ENCODE peak calls at places on chromosome 21, in nine cellular contexts. N is cardiac muscle cell, P is breast epithelium, S is aorta, R is stomach, J is tibial artery, I is PC-9, V is GM23248, O is A673. Y is an unnamed sample. For H3K27me3, the result is how much of the 10 kb centered on the place peaks cover.

GRCh38 chr21:46268371-46268770 is 17.0 kb downstream of the MCM3AP start:
- DNase-seq in N (no peak), P (no peak), S (no peak), R (no peak), J (no peak), I (no peak), V (no peak), O (no peak), Y (no peak)

GRCh38 chr21:15257646-15258045 is 192.8 kb upstream of the NRIP1 start:
- DNase-seq in N (no peak), P (no peak), S (no peak), R (no peak), J (no peak), I (no peak), V (no peak), O (no peak), Y (no peak)

GRCh38 chr21:19640964-19641363 is 1237.4 kb upstream of the TMPRSS15 start:
- DNase-seq in N (no peak), P (no peak), S (no peak), R (peak), J (no peak), I (no peak), V (no peak), O (no peak), Y (no peak)

GRCh38 chr21:24824209-24824608 is 783.1 kb downstream of the MRPL39 start:
- DNase-seq in N (no peak), P (no peak), S (no peak), R (no peak), J (no peak), I (no peak), V (no peak), O (no peak), Y (no peak)

GRCh38 chr21:43740497-43741156 is 21.7 kb downstream of the PDXK start:
- DNase-seq in N (peak), P (peak), S (no peak), R (peak), J (peak), I (peak), V (peak), O (peak), Y (peak)

GRCh38 chr21:33578959-33579542 is 9.4 kb downstream of the DONSON start:
- DNase-seq in N (peak), P (no peak), S (no peak), R (no peak), J (no peak), I (no peak), V (peak), O (no peak), Y (no peak)

GRCh38 chr21:26888256-26888655 is 43.0 kb upstream of the ADAMTS1 start:
- DNase-seq in N (no peak), P (no peak), S (no peak), R (no peak), J (no peak), I (no peak), V (no peak), O (no peak), Y (no peak)

GRCh38 chr21:43879348-43880110 is 14.5 kb downstream of the AGPAT3 start:
- DNase-seq in N (no peak), P (no peak), S (no peak), R (no peak), J (no peak), I (no peak), V (no peak), O (no peak), Y (no peak)

DNA sequence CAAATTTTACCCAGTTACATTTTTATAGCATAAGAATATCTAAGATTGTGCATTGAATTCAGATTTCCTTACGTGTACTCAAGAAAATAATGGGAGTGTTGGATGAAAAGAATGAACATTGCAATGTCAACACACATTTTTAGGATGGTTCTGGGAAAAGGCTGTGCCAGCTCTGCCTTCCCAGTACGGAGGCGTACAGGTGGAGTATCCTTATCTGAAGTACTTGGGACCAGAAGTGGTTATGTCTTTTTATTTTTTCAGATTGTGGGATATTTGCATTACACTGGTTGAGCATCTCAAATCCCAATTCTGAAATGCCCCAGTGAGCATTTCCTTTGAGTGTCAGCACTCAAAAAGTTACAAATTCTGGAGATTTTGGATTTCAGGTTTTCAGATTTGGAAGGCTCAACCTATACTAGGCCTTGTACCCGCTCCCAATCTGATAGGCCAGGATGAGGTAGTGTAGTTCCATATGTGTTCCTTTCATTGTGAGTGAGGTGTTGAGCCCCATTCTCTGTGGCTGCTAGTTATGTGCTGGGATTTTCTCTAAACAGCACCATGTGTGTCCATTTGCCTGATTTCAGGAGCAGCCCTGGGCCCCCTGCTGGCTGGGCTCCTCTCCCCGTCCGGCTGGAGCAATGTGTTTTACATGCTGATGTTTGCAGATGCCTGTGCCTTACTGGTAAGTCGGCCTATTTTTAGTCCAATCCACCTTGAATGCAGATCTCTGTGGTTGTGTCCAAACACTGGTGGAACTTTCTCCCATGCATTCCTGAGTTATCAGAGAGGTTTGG is 60.8 kb downstream of the SLC37A1 start:
- DNase-seq in N (peak), P (peak), S (peak), R (peak), J (no peak), I (no peak), V (peak), O (no peak), Y (peak)
- H3K27me3 ChIP-seq in N (under half), P (under half), S (under half), R (under half), J (under half), I (under half), V (under half), O (under half), Y (under half)

GRCh38 chr21:31909772-31910470 is 37.1 kb downstream of the HUNK start:
- DNase-seq in N (no peak), P (no peak), S (no peak), R (no peak), J (no peak), I (no peak), V (no peak), O (no peak), Y (no peak)

GRCh38 chr21:31909153-31909771 is 36.4 kb downstream of the HUNK start:
- DNase-seq in N (peak), P (no peak), S (no peak), R (no peak), J (no peak), I (no peak), V (peak), O (no peak), Y (no peak)

GRCh38 chr21:31905444-31906400 is 32.9 kb downstream of the HUNK start:
- DNase-seq in N (no peak), P (no peak), S (no peak), R (no peak), J (no peak), I (no peak), V (no peak), O (no peak), Y (no peak)

GRCh38 chr21:31911138-31911907 is 38.5 kb downstream of the HUNK start:
- DNase-seq in N (no peak), P (no peak), S (no peak), R (no peak), J (no peak), I (no peak), V (peak), O (no peak), Y (no peak)

GRCh38 chr21:31908106-31909031 is 35.5 kb downstream of the HUNK start:
- DNase-seq in N (no peak), P (peak), S (no peak), R (no peak), J (no peak), I (peak), V (peak), O (no peak), Y (no peak)
- H3K27ac ChIP-seq in N (peak), P (peak), S (no peak), R (no peak), J (no peak), I (no peak), V (peak), O (no peak), Y (no peak)

GRCh38 chr21:36716387-36716786 is 17.5 kb downstream of the SIM2 start:
- DNase-seq in N (no peak), P (no peak), S (no peak), R (no peak), J (no peak), I (no peak), V (no peak), O (no peak), Y (no peak)

GRCh38 chr21:36717901-36718465 is 19.1 kb downstream of the SIM2 start:
- DNase-seq in N (no peak), P (no peak), S (no peak), R (peak), J (no peak), I (no peak), V (no peak), O (peak), Y (no peak)

GRCh38 chr21:36719614-36720013 is 20.7 kb downstream of the SIM2 start:
- DNase-seq in N (no peak), P (no peak), S (no peak), R (peak), J (no peak), I (peak), V (no peak), O (no peak), Y (no peak)

GRCh38 chr21:36718951-36719501 is 20.1 kb downstream of the SIM2 start:
- DNase-seq in N (no peak), P (no peak), S (peak), R (peak), J (peak), I (peak), V (peak), O (no peak), Y (peak)

DNA sequence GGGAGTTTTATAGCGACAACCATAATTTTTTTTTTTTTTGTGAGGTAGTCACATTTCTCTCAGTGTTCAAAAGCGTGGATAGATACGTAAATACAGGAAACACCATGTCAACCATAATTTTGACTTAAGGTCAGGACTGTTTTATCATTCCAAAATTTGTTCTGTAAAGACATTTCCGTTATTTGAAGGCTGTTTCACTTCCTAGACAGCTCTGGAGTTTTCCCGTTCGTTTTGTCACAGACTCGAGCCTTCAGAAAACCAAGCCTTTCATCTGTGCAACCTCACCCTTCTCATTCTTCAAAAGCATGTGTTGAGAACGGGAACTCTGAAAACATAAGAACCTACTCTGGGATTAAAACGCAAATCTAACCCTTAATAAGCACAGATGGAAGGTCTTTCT is 17.9 kb downstream of the SIM2 start:
- DNase-seq in N (no peak), P (no peak), S (no peak), R (no peak), J (no peak), I (no peak), V (no peak), O (no peak), Y (no peak)
- H3K27me3 ChIP-seq in N (half or more), P (under half), S (under half), R (under half), J (half or more), I (under half), V (half or more), O (under half), Y (under half)

DNA sequence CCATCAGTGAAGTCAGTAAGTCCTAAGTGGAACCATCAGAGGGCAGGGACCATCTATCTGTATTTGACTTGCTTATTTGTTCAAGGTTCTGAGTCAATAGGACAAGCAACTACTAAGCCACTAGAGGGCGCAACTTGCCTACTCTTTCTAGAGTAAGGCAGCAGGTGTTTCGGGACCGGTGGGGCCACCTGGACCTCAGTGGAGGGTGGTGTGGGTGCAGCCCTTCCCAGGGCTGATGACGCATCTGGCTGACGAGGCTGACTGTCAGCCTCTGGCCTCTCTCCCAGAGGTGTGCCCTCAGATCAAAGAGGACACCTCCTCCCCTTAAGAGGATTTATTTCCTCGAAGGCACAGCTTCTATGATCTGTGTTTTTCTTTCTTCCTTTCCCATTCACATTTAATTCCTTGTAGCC is 6.6 kb downstream of the CBR3 start:
- DNase-seq in N (peak), P (peak), S (peak), R (peak), J (peak), I (peak), V (peak), O (peak), Y (peak)
- H3K27ac ChIP-seq in N (no peak), P (peak), S (no peak), R (peak), J (no peak), I (peak), V (no peak), O (no peak), Y (no peak)

DNA sequence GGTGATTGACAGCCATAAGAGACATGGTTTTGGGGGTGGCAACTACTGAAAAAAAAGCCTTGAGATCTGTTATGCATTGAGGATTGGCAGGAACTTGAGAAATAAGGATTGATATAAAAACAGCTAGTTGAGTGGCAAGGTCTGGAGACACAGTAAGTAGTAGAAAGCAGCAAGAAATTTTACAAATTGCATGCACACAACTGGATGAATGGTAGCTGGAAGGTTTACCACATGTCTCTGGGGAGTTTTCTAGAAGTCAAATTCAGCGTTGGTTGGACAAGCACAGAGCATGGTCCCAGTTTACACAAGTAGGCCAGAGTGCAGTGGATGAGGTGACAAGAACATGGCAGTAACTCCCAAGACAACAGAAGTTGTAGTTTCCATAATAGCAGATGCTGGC is at the start of gene KRTAP25-1:
- DNase-seq in N (no peak), P (no peak), S (no peak), R (no peak), J (no peak), I (no peak), V (no peak), O (no peak), Y (no peak)
- H3K27me3 ChIP-seq in N (under half), P (under half), S (under half), R (under half), J (under half), I (under half), V (under half), O (under half), Y (under half)

GRCh38 chr21:45228171-45228641 is 59.5 kb downstream of the POFUT2 start:
- DNase-seq in N (peak), P (no peak), S (peak), R (no peak), J (peak), I (peak), V (peak), O (peak), Y (peak)
- H3K27ac ChIP-seq in N (no peak), P (no peak), S (no peak), R (no peak), J (no peak), I (no peak), V (peak), O (no peak), Y (no peak)

DNA sequence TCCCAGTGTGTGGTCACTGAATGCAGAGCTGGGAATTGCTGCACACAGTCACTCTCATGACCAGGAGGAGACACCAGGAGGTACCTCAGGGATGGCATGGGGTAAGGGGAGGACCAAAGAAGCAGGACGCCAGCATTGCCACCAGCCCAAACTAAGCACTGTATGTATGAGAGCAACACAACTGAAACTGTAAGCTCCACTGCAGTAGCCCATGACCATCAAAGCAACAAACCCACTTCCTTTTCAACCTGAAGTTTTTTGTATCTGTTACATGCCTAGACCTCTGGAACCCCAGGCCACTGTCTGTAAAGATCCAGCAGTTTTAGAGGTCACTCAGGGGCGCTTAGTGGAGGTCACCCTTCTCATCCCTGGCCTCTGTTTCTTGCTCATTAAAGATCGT is 164.3 kb downstream of the SETD4 start:
- DNase-seq in N (no peak), P (no peak), S (no peak), R (no peak), J (no peak), I (no peak), V (no peak), O (no peak), Y (no peak)
- H3K27me3 ChIP-seq in N (under half), P (under half), S (under half), R (under half), J (under half), I (under half), V (under half), O (under half), Y (under half)

GRCh38 chr21:29074007-29074376 is 544 bp upstream of the CCT8 start:
- DNase-seq in N (no peak), P (no peak), S (no peak), R (no peak), J (no peak), I (no peak), V (no peak), O (no peak), Y (no peak)
- H3K27ac ChIP-seq in N (peak), P (peak), S (no peak), R (peak), J (peak), I (peak), V (peak), O (peak), Y (peak)

GRCh38 chr21:41763996-41764395 is 2.9 kb downstream of the RIPK4 start:
- DNase-seq in N (no peak), P (no peak), S (peak), R (no peak), J (no peak), I (no peak), V (no peak), O (no peak), Y (no peak)
- H3K27me3 ChIP-seq in N (half or more), P (under half), S (under half), R (under half), J (under half), I (under half), V (under half), O (under half), Y (half or more)

GRCh38 chr21:38383411-38384245 is 114.6 kb downstream of the ERG start:
- DNase-seq in N (no peak), P (no peak), S (peak), R (no peak), J (no peak), I (no peak), V (no peak), O (no peak), Y (no peak)
- H3K27ac ChIP-seq in N (no peak), P (no peak), S (no peak), R (no peak), J (no peak), I (no peak), V (no peak), O (no peak), Y (no peak)